ENCODE peak calls at places on chromosomes 11 and 22, in six cellular contexts. I is K562, S is HepG2, J is NB4, T is endothelial cell of umbilical vein, U is GM12878. H is an unnamed sample.

GRCh38 chr11:27621440-27622161 is 78.7 kb downstream of the BDNF start:
- DNase-seq in I (no peak), S (no peak), J (no peak), T (no peak), U (no peak), H (no peak)

GRCh38 chr11:65553301-65554001 is 4.7 kb downstream of the LTBP3 start:
- DNase-seq in I (peak; percentile 67), S (no peak), J (peak; percentile 74), T (no peak), U (no peak), H (no peak)

GRCh38 chr11:14422052-14422813 is 63.2 kb upstream of the RRAS2 start:
- DNase-seq in I (peak; percentile 59), S (peak; percentile 82), J (no peak), T (peak; percentile 98), U (no peak), H (peak; percentile 88)

GRCh38 chr11:4560462-4560861 is 15.5 kb downstream of the OR52M1 start:
- DNase-seq in I (no peak), S (no peak), J (no peak), T (no peak), U (no peak), H (no peak)

GRCh38 chr22:49674479-49674830 is 153.2 kb downstream of the BRD1 start:
- DNase-seq in I (no peak), S (no peak), J (no peak), T (no peak), U (no peak), H (no peak)

GRCh38 chr22:45678961-45679912 is 7.6 kb downstream of the ATXN10 start:
- DNase-seq in I (no peak), S (no peak), J (peak; percentile 41), T (no peak), U (peak; percentile 51), H (no peak)

GRCh38 chr11:93219440-93219839 is 21.6 kb upstream of the SLC36A4 start:
- DNase-seq in I (no peak), S (no peak), J (no peak), T (no peak), U (no peak), H (no peak)

GRCh38 chr11:43955381-43956118 is 13.1 kb downstream of the C11orf96 start:
- DNase-seq in I (no peak), S (no peak), J (no peak), T (no peak), U (no peak), H (no peak)

GRCh38 chr11:103773059-103773458 is 263.4 kb upstream of the DDI1 start:
- DNase-seq in I (no peak), S (no peak), J (no peak), T (no peak), U (no peak), H (no peak)
- TF ChIP-seq MYC in I (no peak), S (no peak), J (no peak), T (no peak), U (no peak), H (no peak)

GRCh38 chr11:9069861-9070470 is 21.4 kb downstream of the SCUBE2 start:
- DNase-seq in I (no peak), S (no peak), J (no peak), T (no peak), U (no peak), H (no peak)

GRCh38 chr11:9065614-9066431 is 25.6 kb downstream of the SCUBE2 start:
- DNase-seq in I (no peak), S (no peak), J (no peak), T (no peak), U (no peak), H (no peak)

GRCh38 chr11:9069256-9069655 is 22.1 kb downstream of the SCUBE2 start:
- DNase-seq in I (no peak), S (no peak), J (no peak), T (no peak), U (no peak), H (no peak)

GRCh38 chr11:9070740-9071476 is 20.5 kb downstream of the SCUBE2 start:
- DNase-seq in I (no peak), S (no peak), J (no peak), T (no peak), U (no peak), H (no peak)

GRCh38 chr11:9066432-9066925 is 24.9 kb downstream of the SCUBE2 start:
- DNase-seq in I (no peak), S (peak; percentile 17), J (no peak), T (no peak), U (no peak), H (no peak)
- TF ChIP-seq MYC in I (no peak), S (no peak), J (no peak), T (no peak), U (no peak), H (no peak)

GRCh38 chr11:21037836-21038235 is 368.4 kb downstream of the NELL1 start:
- DNase-seq in I (no peak), S (no peak), J (no peak), T (no peak), U (no peak), H (no peak)
- TF ChIP-seq MYC in I (no peak), S (no peak), J (no peak), T (no peak), U (no peak), H (no peak)

GRCh38 chr11:120121914-120122473 is 15.9 kb downstream of the TRIM29 start:
- DNase-seq in I (no peak), S (peak; percentile 49), J (no peak), T (no peak), U (no peak), H (no peak)
- TF ChIP-seq MYC in I (no peak), S (no peak), J (no peak), T (no peak), U (no peak), H (no peak)

GRCh38 chr11:67369801-67370284 is 3.6 kb downstream of the CLCF1 start:
- DNase-seq in I (no peak), S (no peak), J (no peak), T (no peak), U (no peak), H (no peak)
- TF ChIP-seq MYC in I (no peak), S (no peak), J (no peak), T (no peak), U (no peak), H (no peak)